ENCODE peak calls at places on chromosome 13, in eight cellular contexts. V, X, R, Q, E, H, U and J are unnamed samples.

GRCh38 chr13:100550433-100550832 is 38.2 kb downstream of the GGACT start:
- DNase-seq in U (no peak), R (peak; percentile 80), X (peak; percentile 72), E (peak; percentile 64), Q (no peak), H (peak; percentile 57), V (no peak), J (peak; percentile 23)

GRCh38 chr13:25872871-25873607 is 178.8 kb downstream of the SHISA2 start:
- DNase-seq in X (peak; percentile 51), U (no peak), R (peak; percentile 36), E (no peak), V (no peak), H (no peak), Q (no peak), J (no peak)

GRCh38 chr13:43227721-43228120 is 204.3 kb downstream of the DNAJC15 start:
- DNase-seq in Q (no peak), X (peak; percentile 13), R (peak; percentile 64), E (no peak), V (no peak), H (no peak), U (no peak), J (no peak)

GRCh38 chr13:51456510-51456909 is 3.7 kb upstream of the INTS6 start:
- DNase-seq in V (no peak), U (no peak), X (no peak), H (no peak), Q (no peak), E (no peak), R (no peak), J (no peak)

GRCh38 chr13:79935121-79935520 is 405.8 kb downstream of the SPRY2 start:
- DNase-seq in H (peak; percentile 12), U (no peak), E (no peak), R (no peak), Q (no peak), V (no peak), X (no peak), J (no peak)

GRCh38 chr13:99258210-99258860 is at the start of gene GPR18:
- DNase-seq in V (no peak), Q (no peak), E (no peak), H (no peak), X (no peak), R (no peak), U (no peak), J (no peak)

GRCh38 chr13:112225429-112226090 is 150.6 kb upstream of the SPACA7 start:
- DNase-seq in Q (no peak), H (no peak), X (no peak), V (no peak), U (no peak), E (no peak), R (no peak), J (no peak)

GRCh38 chr13:112247471-112248405 is 128.4 kb upstream of the SPACA7 start:
- DNase-seq in Q (no peak), X (no peak), H (no peak), R (no peak), U (no peak), V (no peak), E (no peak), J (no peak)

GRCh38 chr13:30868806-30869470 is 37.1 kb upstream of the MEDAG start:
- DNase-seq in R (peak; percentile 68), Q (no peak), X (no peak), U (no peak), E (no peak), V (no peak), H (peak; percentile 49), J (no peak)

GRCh38 chr13:98878421-98879126 is 99.3 kb downstream of the DOCK9 start:
- DNase-seq in U (no peak), H (no peak), E (no peak), R (no peak), X (no peak), Q (no peak), V (no peak), J (no peak)

GRCh38 chr13:33213797-33214196 is 71.8 kb downstream of the STARD13 start:
- DNase-seq in R (peak; percentile 66), E (no peak), U (no peak), Q (peak; percentile 32), X (peak; percentile 59), V (no peak), H (no peak), J (no peak)

GRCh38 chr13:42485272-42485671 is 88.7 kb upstream of the TNFSF11 start:
- DNase-seq in R (no peak), X (no peak), E (no peak), U (no peak), Q (no peak), V (no peak), H (no peak), J (no peak)

GRCh38 chr13:83086948-83087347 is 795.3 kb downstream of the SLITRK1 start:
- DNase-seq in E (no peak), X (no peak), R (no peak), Q (no peak), H (no peak), V (no peak), U (no peak), J (no peak)

GRCh38 chr13:48532473-48533206 is at the start of gene RCBTB2:
- DNase-seq in E (peak; percentile 99), V (peak; percentile 66), X (peak; percentile 99), H (peak; percentile 98), R (peak; percentile 94), Q (peak; percentile 99), U (peak; percentile 51), J (peak; percentile 100)

GRCh38 chr13:113646376-113646775 is 11.6 kb downstream of the ATP4B start:
- DNase-seq in U (no peak), Q (peak; percentile 22), V (no peak), X (no peak), R (no peak), E (no peak), H (no peak), J (no peak)

GRCh38 chr13:71879129-71879535 is 12.1 kb upstream of the DACH1 start:
- DNase-seq in Q (no peak), R (peak; percentile 32), E (no peak), H (peak; percentile 52), X (peak; percentile 63), V (no peak), U (peak; percentile 7), J (peak; percentile 11)

GRCh38 chr13:66312312-66313087 is 917.6 kb downstream of the PCDH9 start:
- DNase-seq in U (peak; percentile 61), H (peak; percentile 92), R (peak; percentile 85), V (no peak), E (no peak), X (peak; percentile 76), Q (peak; percentile 60), J (no peak)

DNA sequence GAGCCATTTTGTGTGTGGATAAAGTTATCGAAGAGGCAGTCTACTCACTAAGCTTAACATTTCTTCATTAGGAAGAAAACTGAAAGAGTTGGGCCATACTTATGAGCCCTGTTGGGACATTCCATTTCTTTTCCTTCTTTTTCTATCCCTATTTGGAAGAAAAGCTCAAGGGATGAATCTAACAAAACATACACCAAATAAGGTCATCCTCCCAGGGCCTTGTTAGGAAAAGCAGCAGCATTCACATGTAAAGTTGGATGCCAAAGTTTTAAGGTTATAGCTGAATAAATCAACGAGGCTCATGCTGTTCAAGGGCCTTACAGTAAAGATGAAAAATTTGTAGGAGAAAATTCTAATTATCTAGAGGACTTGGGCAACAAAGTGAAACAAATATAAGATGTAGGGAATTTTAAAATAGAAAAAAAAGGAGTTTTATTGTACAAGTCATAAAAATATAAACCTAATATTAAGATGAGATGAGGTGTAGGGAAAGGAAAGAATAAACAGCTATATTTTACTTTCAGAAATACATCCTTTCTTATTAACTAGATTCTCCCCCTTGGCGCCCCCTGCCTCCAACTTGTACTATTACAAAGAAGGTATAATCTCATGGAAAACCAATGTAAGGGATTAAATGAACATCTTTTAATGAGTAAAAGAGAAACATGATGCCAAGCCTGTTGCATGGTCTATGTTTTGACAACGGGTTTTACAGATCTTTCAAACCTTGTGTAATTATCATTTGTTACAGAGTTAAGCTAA is 160.4 kb downstream of the PCDH20 start:
- DNase-seq in H (peak; percentile 8), R (peak; percentile 11), V (no peak), E (no peak), U (no peak), Q (no peak), X (peak; percentile 23), J (no peak)
- TF ChIP-seq CTCF in H (peak; percentile 39), R (no peak), V (no peak), E (peak; percentile 15), U (no peak), Q (no peak), X (peak; percentile 32), J (peak; percentile 4)

DNA sequence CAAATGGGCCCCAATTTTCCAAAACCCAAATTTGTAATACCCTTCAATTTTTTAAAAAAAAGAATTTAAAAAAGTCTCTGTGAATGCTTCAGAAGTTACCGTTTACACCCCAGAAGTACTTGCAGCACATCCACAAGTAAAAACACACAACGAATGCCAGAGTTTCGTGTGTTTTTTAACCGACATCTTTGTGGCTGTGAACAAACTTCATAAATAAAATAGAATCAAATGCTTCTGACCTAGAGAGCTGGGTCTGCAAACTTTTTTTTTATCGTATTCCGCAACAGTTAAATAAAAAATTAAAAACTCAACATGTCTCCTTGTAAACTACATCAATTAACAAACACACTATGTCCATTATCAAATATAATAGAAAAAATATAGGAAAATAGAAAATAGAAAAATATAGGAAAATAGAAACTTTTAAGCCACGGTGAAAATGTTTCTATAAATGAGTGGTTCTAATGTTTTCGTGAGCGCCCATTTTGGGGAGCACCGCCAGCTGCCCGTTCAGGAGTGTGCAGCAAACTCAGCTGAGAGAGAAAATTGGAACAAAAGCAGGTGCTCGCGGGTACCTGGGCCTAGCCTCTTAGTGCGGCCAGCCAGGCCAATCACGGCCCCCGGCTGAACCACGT is 384 bp upstream of the PDX1 start:
- DNase-seq in R (no peak), E (no peak), X (no peak), H (peak; percentile 12), Q (no peak), V (no peak), U (no peak), J (no peak)
- H3K4me3 ChIP-seq in R (no peak overlapping the region), E (peak overlapping the region; percentile 28), X (peak overlapping the region; percentile 34), H (no peak overlapping the region), Q (peak overlapping the region; percentile 43), V (peak overlapping the region; percentile 51), U (peak overlapping the region; percentile 68), J (no peak overlapping the region)

DNA sequence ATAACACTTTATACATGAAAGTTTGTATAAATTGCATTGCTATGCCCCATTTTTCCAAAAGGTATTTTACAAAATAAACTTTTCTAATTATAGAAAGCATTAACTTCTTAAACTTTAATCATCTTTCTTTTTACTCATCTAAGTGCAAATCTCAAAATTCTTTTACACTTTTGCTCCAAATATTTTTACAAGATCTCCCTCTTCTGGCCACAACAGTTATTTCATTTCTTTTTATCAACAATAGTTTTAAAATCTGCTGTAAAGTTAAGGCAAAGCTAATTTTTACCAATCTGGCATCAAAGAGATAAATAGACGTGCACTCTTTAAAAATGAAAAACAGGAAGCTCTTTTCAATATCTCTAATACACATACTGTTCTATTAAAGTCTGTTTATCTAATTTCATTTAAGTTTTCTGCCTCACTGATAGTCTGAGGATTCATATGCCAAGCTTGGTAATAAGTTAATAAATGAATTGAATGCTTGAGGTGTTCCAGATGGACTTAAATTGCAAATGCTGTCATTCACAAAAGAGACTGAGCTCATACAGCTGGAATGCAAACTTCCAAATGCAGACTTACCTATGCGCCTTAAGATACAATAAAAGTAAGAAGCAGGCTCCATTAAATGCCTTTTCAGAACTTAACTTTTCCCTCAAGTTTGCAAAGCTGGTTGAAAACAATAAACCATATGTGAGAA is 583.0 kb upstream of the ATXN8OS start:
- DNase-seq in V (no peak), E (no peak), R (no peak), U (no peak), Q (no peak), X (no peak), H (peak; percentile 17), J (no peak)
- TF ChIP-seq CTCF in V (no peak), E (peak; percentile 28), R (no peak), U (no peak), Q (no peak), X (peak; percentile 21), H (peak; percentile 26), J (no peak)

GRCh38 chr13:97125051-97125809 is 96.9 kb upstream of the MBNL2 start:
- DNase-seq in R (peak; percentile 92), E (peak; percentile 39), H (peak; percentile 82), U (no peak), Q (no peak), V (peak; percentile 81), X (peak; percentile 75), J (no peak)
- H3K4me3 ChIP-seq in R (no peak overlapping the region), E (no peak overlapping the region), H (no peak overlapping the region), U (no peak overlapping the region), Q (no peak overlapping the region), V (peak overlapping the region; percentile 11), X (no peak overlapping the region), J (no peak overlapping the region)